ENCODE peak calls at places on chromosomes 5 and 9, in six cellular contexts. P is astrocyte of the spinal cord, Z is lower leg skin, L is left ventricle myocardium inferior, N is fibroblast of lung, S is RWPE2. W is an unnamed sample.
A peak's percentile ranks its signal among the peaks of the same experiment; 100 is the strongest.

GRCh38 chr9:6109571-6109970 is 94.1 kb upstream of the RANBP6 start:
- DNase-seq in P (no peak), S (no peak), N (no peak), L (no peak), Z (no peak), W (no peak)

GRCh38 chr5:108801776-108802175 is 54.1 kb downstream of the FER start:
- DNase-seq in P (peak; percentile 88), S (no peak), N (peak; percentile 96), Z (no peak), L (no peak), W (peak; percentile 71)

GRCh38 chr9:26955222-26955903 is 849 bp upstream of the IFT74 start:
- DNase-seq in S (no peak), L (no peak), Z (no peak), P (no peak), N (no peak), W (no peak)

GRCh38 chr5:68682400-68683152 is 411.2 kb upstream of the SLC30A5 start:
- DNase-seq in P (no peak), N (no peak), L (no peak), S (no peak), Z (no peak), W (no peak)

GRCh38 chr9:69157751-69158466 is 16.2 kb upstream of the TJP2 start:
- DNase-seq in Z (no peak), L (no peak), N (peak; percentile 91), S (no peak), P (peak; percentile 54), W (no peak)

GRCh38 chr9:91361294-91362201 is at the start of gene AUH:
- DNase-seq in L (peak; percentile 87), Z (peak; percentile 95), S (peak; percentile 72), P (peak; percentile 67), N (peak; percentile 64), W (no peak)

GRCh38 chr5:33761139-33761538 is 130.7 kb downstream of the ADAMTS12 start:
- DNase-seq in P (peak; percentile 35), N (peak; percentile 75), L (no peak), S (no peak), Z (no peak), W (no peak)

GRCh38 chr9:136618578-136619547 is 43.9 kb upstream of the EGFL7 start:
- DNase-seq in L (peak; percentile 45), P (no peak), N (no peak), Z (no peak), S (no peak), W (no peak)

GRCh38 chr5:77129386-77129785 is 42.3 kb upstream of the ZBED3 start:
- DNase-seq in N (no peak), L (no peak), P (peak; percentile 34), S (no peak), Z (no peak), W (no peak)

GRCh38 chr5:115770466-115770865 is 46.0 kb downstream of the CDO1 start:
- DNase-seq in L (no peak), P (no peak), N (no peak), S (no peak), Z (no peak), W (no peak)

GRCh38 chr9:135504262-135505229 is 4.1 kb downstream of the MRPS2 start:
- DNase-seq in N (peak; percentile 38), P (peak; percentile 35), Z (no peak), L (peak; percentile 46), S (peak; percentile 66), W (no peak)

GRCh38 chr5:134038143-134038542 is 33.4 kb upstream of the VDAC1 start:
- DNase-seq in N (no peak), Z (no peak), P (no peak), L (no peak), S (no peak), W (no peak)

GRCh38 chr5:142466195-142466951 is 141.6 kb upstream of the SPRY4 start:
- DNase-seq in P (no peak), Z (peak; percentile 59), L (no peak), N (peak; percentile 62), S (no peak), W (no peak)

GRCh38 chr5:125134216-125135081 is 388.0 kb upstream of the ZNF608 start:
- DNase-seq in L (no peak), N (peak; percentile 92), S (no peak), P (peak; percentile 90), Z (no peak), W (peak; percentile 67)

GRCh38 chr5:120457839-120458507 is 6.1 kb upstream of the PRR16 start:
- DNase-seq in N (peak; percentile 43), S (peak; percentile 80), L (peak; percentile 84), P (peak; percentile 49), Z (peak; percentile 94), W (no peak)

GRCh38 chr5:31478901-31479300 is 53.0 kb downstream of the DROSHA start:
- DNase-seq in Z (no peak), S (no peak), N (no peak), P (no peak), L (no peak), W (peak; percentile 16)

GRCh38 chr5:68431601-68432337 is 216.2 kb downstream of the PIK3R1 start:
- DNase-seq in P (no peak), S (no peak), N (no peak), Z (no peak), L (no peak), W (no peak)

GRCh38 chr9:26329974-26330373 is 562.6 kb downstream of the CAAP1 start:
- DNase-seq in Z (no peak), P (no peak), L (no peak), N (no peak), S (no peak), W (no peak)

GRCh38 chr9:36141288-36141687 is 4.8 kb downstream of the GLIPR2 start:
- DNase-seq in P (no peak), L (no peak), N (no peak), Z (no peak), S (no peak), W (no peak)

GRCh38 chr9:91298304-91298703 is 63.4 kb downstream of the AUH start:
- DNase-seq in L (no peak), N (peak; percentile 3), P (no peak), Z (no peak), S (no peak), W (no peak)

DNA sequence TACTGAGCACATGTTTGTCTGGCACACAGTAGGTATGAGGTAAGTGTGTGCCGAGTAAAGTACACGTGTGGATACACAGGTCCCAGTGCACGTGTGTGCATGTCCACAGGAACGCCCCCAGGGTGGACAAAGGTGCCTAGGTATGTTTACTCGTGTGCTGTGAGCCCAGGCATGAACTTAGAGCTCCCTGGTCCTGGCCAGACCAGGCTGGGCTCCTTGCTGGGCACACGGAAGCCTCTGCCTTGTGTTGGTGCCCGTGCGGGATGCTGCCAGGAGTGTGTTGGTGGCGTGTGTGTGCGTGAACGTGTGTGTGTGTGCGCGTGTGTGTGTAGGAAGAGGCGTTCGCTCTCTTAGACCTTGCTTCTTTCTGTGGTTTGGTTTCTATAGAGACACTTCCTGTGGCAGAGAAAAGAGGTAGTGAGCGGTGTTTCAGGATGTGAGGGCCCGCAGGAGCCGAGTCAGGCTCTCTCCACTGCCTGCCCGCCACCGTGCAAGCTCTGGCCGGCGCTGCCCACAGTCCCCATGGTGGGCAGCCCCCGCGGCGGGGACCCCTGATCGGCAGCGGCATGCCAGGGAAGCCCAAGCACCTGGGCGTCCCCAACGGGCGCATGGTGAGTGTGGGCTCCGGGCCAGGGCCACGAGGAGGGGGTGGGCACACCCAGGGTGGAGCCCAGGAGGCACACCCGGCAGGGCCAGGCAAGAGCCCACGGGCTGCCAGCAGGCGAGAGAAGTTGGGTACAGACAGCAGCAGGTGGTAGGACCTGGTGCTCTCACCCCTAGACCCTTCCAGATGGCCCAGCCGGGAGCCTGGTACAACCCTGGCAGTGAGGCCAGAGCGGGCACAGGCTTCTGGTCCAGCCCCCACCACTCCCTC is at the start of gene RGS14:
- DNase-seq in N (peak; percentile 64), Z (peak; percentile 87), L (peak; percentile 29), S (no peak), P (peak; percentile 18), W (no peak)
- H3K4me3 ChIP-seq in N (no peak within 1 kb of the TSS), Z (peak within 1 kb of the TSS; percentile 20), L (peak within 1 kb of the TSS; percentile 45), S (peak within 1 kb of the TSS; percentile 36), P (no peak within 1 kb of the TSS), W (no peak within 1 kb of the TSS)

DNA sequence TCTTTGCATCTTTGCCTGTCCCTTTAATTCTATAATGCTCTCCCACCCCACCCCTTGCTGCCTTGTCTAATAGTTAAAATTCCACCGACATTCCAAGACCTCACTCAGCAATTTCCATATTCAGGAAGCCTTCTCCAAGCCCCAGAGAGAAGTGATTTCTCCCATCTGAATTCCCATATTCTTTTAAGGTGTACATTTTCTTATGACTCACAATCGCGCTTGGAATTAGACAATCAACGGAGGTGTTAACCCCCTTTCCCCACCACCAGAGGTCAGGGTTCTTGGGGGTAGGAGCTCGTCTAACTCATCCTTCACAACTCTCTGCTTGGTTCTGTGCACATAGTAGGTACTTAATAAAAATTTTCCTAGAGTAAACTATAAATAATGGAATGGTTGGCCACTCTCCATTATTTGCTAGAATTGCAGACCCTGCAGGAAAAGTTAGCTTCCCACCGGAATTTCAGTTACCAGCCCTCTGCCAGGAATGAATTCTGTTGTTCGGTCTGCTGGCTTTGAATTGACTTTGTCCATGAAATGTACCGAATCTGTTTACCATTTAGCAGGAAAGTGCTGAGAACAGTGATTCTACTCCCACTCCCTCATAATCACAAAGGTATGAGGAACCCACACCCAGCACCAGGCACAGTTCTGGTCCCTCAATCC is 5.0 kb downstream of the KCNIP1 start:
- DNase-seq in N (peak; percentile 35), P (no peak), L (no peak), S (no peak), Z (no peak), W (no peak)
- TF ChIP-seq CTCF in N (no peak), P (no peak), L (no peak), S (no peak), Z (no peak), W (no peak)

DNA sequence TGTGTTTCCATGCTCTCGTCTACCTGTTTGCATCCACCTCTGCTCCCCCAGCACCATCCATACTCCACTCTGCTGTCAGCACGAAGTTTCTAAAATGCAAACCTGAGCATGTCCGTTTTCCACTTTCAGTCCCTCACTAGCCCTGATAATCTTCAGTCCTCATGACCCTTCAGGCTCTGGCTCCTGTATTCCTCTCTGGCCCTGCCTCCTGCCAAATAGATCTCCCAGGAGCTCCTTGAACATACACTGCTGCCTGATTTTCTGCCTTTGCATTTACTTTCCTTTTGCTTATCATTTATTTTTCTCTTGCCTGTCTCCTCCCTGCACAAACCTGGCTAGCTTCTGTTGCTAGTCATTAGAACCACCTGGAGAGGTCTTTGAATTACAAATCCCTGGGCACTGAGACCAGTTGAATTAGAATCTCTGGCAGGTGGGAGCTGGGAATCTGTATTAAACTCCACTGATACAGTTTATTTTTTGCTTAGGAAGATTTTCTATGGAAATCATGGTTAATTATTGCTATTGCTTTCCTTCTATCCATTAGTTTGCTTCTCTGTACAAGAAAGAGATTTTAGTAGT is 18.5 kb downstream of the ARHGEF28 start:
- DNase-seq in N (no peak), Z (no peak), S (no peak), L (no peak), P (no peak), W (no peak)
- H3K4me3 ChIP-seq in N (no peak overlapping the region), Z (no peak overlapping the region), S (no peak overlapping the region), L (no peak overlapping the region), P (no peak overlapping the region), W (no peak overlapping the region)

DNA sequence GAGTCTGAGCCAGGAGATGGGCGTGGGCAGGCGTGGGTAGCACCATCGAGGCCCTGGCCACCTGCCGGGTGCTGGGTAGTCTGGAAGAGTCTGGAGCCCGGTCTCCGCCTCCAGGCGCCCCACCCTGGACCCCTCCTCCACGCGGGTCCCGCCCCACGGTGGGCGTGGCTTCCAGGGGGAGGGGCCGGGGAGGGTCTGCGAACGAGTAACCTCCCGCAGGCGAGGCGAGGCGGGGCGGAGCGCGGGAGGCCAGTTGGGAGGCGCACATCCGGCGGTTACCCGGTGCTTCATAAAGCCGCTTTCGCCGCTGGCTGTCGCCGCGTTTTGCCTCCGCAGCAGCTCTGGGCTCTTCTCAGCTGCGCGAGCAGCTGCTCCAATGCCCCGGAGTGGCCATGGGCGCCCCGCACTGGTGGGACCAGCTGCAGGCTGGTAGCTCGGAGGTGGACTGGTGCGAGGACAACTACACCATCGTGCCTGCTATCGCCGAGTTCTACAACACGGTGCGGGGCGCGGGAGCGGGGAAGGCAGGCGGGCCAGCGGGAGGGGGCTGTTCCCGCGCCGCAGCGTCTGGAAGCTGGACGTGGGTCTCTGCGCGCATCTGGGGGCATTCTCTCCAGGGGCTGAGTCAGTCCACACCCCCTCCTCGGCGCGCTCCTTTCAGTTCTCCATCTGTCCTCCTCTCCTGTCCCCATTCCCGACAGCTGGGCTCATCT is at the start of gene ACER2:
- DNase-seq in N (peak; percentile 88), Z (peak; percentile 98), P (peak; percentile 91), L (peak; percentile 96), S (peak; percentile 90), W (no peak)
- TF ChIP-seq CTCF in N (peak; percentile 26), Z (no peak), P (peak; percentile 30), L (peak; percentile 13), S (peak; percentile 8), W (peak; percentile 28)

W was measured in AG04449.